ENCODE peak calls at places on chromosome 19, in eight cellular contexts. S is right lobe of liver, E is tibial artery, D is heart left ventricle, U is skeletal muscle cell, G is Caco-2, V is HAP-1, M is dorsolateral prefrontal cortex. B is an unnamed sample.

GRCh38 chr19:4474504-4475136 is 2.5 kb downstream of the HDGFL2 start:
- DNase-seq in D (no peak), V (peak), M (no peak), E (no peak), U (no peak), G (no peak), S (no peak), B (no peak)

GRCh38 chr19:12194827-12195500 is 32.1 kb downstream of the ZNF136 start:
- DNase-seq in M (peak), S (peak), D (peak), G (no peak), V (no peak), E (peak), U (peak), B (peak)

GRCh38 chr19:35216833-35217707 is 11.5 kb downstream of the FAM187B start:
- DNase-seq in U (no peak), M (no peak), V (no peak), E (no peak), D (no peak), G (peak), S (no peak), B (no peak)

GRCh38 chr19:18741566-18742121 is 49.5 kb downstream of the COMP start:
- DNase-seq in S (no peak), D (no peak), G (no peak), V (no peak), M (no peak), E (no peak), U (no peak), B (peak)

GRCh38 chr19:34350161-34350561 is 14.8 kb upstream of the GPI start:
- DNase-seq in G (no peak), S (no peak), D (no peak), M (no peak), V (no peak), U (no peak), E (no peak), B (no peak)

GRCh38 chr19:29671393-29672076 is 6.3 kb downstream of the PLEKHF1 start:
- DNase-seq in U (no peak), E (peak), S (no peak), D (peak), G (no peak), V (peak), M (no peak), B (no peak)

GRCh38 chr19:5557691-5558090 is 10.1 kb downstream of the TINCR start:
- DNase-seq in E (no peak), V (no peak), D (no peak), G (no peak), S (no peak), U (no peak), M (no peak), B (no peak)

GRCh38 chr19:36060430-36060829 is 5.7 kb downstream of the WDR62 start:
- DNase-seq in M (peak), D (peak), G (no peak), E (no peak), S (peak), U (no peak), V (peak), B (no peak)

GRCh38 chr19:55691561-55692481 is 16.8 kb downstream of the EPN1 start:
- DNase-seq in E (peak), V (no peak), D (peak), M (peak), U (no peak), G (peak), S (peak), B (no peak)

GRCh38 chr19:47109541-47110375 is 3.8 kb downstream of the ZC3H4 start:
- DNase-seq in D (no peak), E (no peak), M (no peak), S (no peak), G (no peak), V (peak), U (peak), B (no peak)

GRCh38 chr19:46596008-46596407 is 5.1 kb upstream of the CALM3 start:
- DNase-seq in S (no peak), U (no peak), G (no peak), D (no peak), M (no peak), E (no peak), V (no peak), B (no peak)

GRCh38 chr19:6273701-6274601 is 5.8 kb downstream of the MLLT1 start:
- DNase-seq in M (no peak), S (peak), V (peak), D (peak), E (peak), G (no peak), U (peak), B (peak)

GRCh38 chr19:13094771-13095392 is 7.8 kb downstream of the LYL1 start:
- DNase-seq in M (no peak), G (no peak), D (peak), V (no peak), U (no peak), S (no peak), E (no peak), B (no peak)

GRCh38 chr19:6048808-6049405 is 61.4 kb downstream of the RFX2 start:
- DNase-seq in G (peak), M (peak), U (no peak), D (peak), V (peak), S (peak), E (peak), B (peak)

GRCh38 chr19:42285546-42285945 is 16.4 kb upstream of the PRR19 start:
- DNase-seq in D (peak), S (peak), E (peak), V (no peak), U (no peak), M (no peak), G (peak), B (no peak)

GRCh38 chr19:5137571-5138124 is 168.7 kb downstream of the KDM4B start:
- DNase-seq in S (no peak), G (no peak), D (no peak), U (no peak), E (no peak), M (no peak), V (peak), B (no peak)

GRCh38 chr19:32675720-32676185 is at the start of gene RGS9BP:
- DNase-seq in G (peak), D (peak), S (peak), U (no peak), V (peak), E (peak), M (peak), B (no peak)

GRCh38 chr19:16364231-16364865 is 39.7 kb downstream of the KLF2 start:
- DNase-seq in G (no peak), V (no peak), D (no peak), E (no peak), S (no peak), U (no peak), M (no peak), B (no peak)
- H3K4me3 ChIP-seq in G (no peak), V (no peak), D (no peak), E (no peak), S (no peak), U (no peak), M (no peak), B (no peak)

DNA sequence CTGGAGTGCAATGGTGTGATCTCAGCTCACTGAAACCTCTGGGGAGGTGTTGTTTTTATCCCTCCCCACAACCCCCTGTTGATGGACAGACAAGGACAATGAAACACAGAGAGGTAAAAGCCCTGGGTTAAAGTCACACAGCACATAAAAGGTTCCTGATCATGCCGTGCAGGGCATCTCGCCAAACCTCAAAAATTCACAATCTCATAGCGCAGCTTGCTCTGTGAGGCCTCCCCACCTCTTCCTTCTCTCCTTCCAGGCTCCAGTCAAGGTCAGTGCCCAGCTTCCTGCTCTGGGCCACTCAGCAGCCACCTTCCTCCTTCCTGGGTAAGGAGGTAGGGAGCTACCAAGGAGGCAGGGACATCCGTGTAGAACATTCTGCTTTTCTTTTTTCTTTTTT is 2.3 kb downstream of the FUT2 start:
- DNase-seq in G (no peak), E (no peak), M (no peak), V (no peak), U (no peak), S (no peak), D (no peak), B (no peak)
- H3K4me3 ChIP-seq in G (no peak), E (no peak), M (no peak), V (no peak), U (no peak), S (no peak), D (no peak), B (no peak)

DNA sequence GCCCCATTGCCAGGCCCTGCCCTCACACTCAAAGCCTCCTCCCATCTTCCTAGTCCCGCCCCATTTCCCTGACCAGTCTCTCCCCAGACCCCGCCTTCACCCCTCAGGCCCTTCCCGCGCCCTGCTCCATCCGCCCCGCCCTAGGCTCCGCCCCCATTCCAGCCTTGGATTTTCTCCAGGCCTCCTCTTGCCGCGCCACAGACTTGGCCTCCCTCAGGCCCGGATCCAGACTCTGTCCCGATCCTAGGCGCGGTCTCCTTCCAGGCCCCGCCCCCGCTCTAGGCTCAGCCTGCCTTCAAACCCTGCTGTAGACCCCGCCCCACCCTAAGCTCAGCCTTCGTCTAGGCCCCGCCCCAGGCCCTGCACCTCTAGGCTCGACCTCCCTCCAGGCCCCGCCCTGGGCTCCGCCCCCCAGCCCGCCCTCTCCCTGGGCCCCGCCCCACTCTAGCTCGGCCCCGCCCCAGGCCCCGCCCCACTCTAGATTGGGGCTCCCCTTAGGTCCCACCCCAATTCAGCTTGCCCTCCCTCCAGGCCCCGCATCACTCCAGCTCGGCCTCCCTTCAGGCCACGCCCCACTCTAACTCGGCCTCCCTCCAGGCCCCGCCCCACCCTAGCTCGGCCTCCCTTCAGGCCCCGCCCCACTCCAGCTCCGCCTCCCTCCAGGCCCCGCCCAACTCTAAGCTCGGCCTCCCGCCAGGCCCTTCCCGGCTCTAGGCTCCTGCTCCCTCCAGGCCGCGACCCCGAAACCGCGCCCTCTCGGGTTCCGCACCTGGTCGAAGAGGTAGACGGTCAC is 18.5 kb downstream of the LMTK3 start:
- DNase-seq in E (peak), V (peak), D (peak), S (peak), M (peak), G (peak), U (peak), B (peak)
- H3K4me3 ChIP-seq in E (peak), V (peak), D (peak), S (no peak), M (peak), G (peak), U (peak), B (peak)

GRCh38 chr19:2551864-2552185 is 75.9 kb downstream of the GADD45B start:
- DNase-seq in G (no peak), E (no peak), U (no peak), M (peak), S (no peak), D (no peak), V (no peak), B (no peak)

GRCh38 chr19:2554856-2555255 is 78.9 kb downstream of the GADD45B start:
- DNase-seq in U (no peak), G (no peak), D (no peak), S (peak), V (no peak), M (peak), E (peak), B (no peak)

GRCh38 chr19:2553510-2553909 is 77.6 kb downstream of the GADD45B start:
- DNase-seq in S (no peak), V (no peak), E (no peak), M (no peak), D (no peak), U (no peak), G (no peak), B (no peak)

GRCh38 chr19:2551172-2551863 is 75.4 kb downstream of the GADD45B start:
- DNase-seq in S (no peak), G (no peak), M (peak), D (no peak), E (peak), V (no peak), U (no peak), B (no peak)

GRCh38 chr19:2552859-2553258 is 76.9 kb downstream of the GADD45B start:
- DNase-seq in D (no peak), E (no peak), G (no peak), S (no peak), M (peak), U (no peak), V (no peak), B (peak)
- H3K4me3 ChIP-seq in D (no peak), E (no peak), G (no peak), S (no peak), M (no peak), U (peak), V (peak), B (peak)

DNA sequence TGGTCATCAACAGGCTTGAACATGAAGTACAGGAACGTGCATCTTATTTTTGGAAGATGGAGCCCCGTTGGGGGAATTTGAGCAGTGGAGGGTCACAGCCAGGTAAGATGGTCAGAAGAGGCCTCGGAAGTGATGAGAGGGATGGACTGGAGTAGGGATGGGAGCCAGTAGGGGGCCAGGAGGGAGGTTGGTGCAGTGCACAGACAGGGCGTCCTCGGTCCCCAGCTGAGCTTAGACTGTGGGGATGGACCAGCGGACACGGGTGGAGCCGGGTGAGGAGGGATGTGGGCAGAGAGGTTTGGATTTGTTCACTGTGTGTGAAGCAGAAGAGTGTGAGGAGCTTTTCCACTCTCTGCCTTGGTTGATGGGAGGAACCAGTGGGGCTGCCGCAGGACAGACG is 10.6 kb downstream of the RPS9 start:
- DNase-seq in S (no peak), V (no peak), M (no peak), E (no peak), U (no peak), D (no peak), G (no peak), B (no peak)
- H3K4me3 ChIP-seq in S (peak), V (no peak), M (no peak), E (no peak), U (no peak), D (no peak), G (no peak), B (no peak)

B was measured in LNCaP clone FGC.